ENCODE peak calls at places on chromosome X, in five cellular contexts. R is immature natural killer cell, F is HT1080, B is mammary epithelial cell, M is tibial artery. U is an unnamed sample.
A peak's percentile ranks its signal among the peaks of the same experiment; 100 is the strongest.

GRCh38 chrX:2342878-2343277 is 157.9 kb downstream of the DHRSX start:
- DNase-seq in R (no peak), F (peak; percentile 34), B (no peak), M (no peak), U (no peak)

GRCh38 chrX:13805241-13805640 is 11.7 kb downstream of the GPM6B start:
- DNase-seq in R (no peak), F (no peak), B (no peak), M (no peak), U (no peak)

GRCh38 chrX:39600222-39600621 is 497.5 kb downstream of the BCOR start:
- DNase-seq in R (no peak), F (no peak), B (no peak), M (no peak), U (no peak)

GRCh38 chrX:68698955-68699354 is 51.5 kb downstream of the STARD8 start:
- DNase-seq in R (no peak), F (no peak), B (no peak), M (no peak), U (no peak)

GRCh38 chrX:136268051-136269048 is 17.1 kb upstream of the MAP7D3 start:
- DNase-seq in R (peak; percentile 36), F (peak; percentile 18), B (no peak), M (peak; percentile 34), U (peak; percentile 46)

GRCh38 chrX:131216828-131217227 is 72.3 kb downstream of the IGSF1 start:
- DNase-seq in R (no peak), F (no peak), B (no peak), M (no peak), U (no peak)

GRCh38 chrX:63809158-63809557 is 24.1 kb upstream of the ARHGEF9 start:
- DNase-seq in R (no peak), F (no peak), B (no peak), M (no peak), U (no peak)

GRCh38 chrX:108186811-108187210 is 95.2 kb downstream of the ATG4A start:
- DNase-seq in R (no peak), F (peak; percentile 92), B (peak; percentile 73), M (no peak), U (no peak)

GRCh38 chrX:112889400-112889799 is 48.8 kb upstream of the AMOT start:
- DNase-seq in R (peak; percentile 6), F (no peak), B (no peak), M (no peak), U (no peak)

GRCh38 chrX:94051926-94052325 is 377.9 kb downstream of the FAM133A start:
- DNase-seq in R (no peak), F (no peak), B (no peak), M (no peak), U (no peak)

GRCh38 chrX:137031517-137032377 is 2.0 kb downstream of the GPR101 start:
- DNase-seq in R (peak; percentile 9), F (peak; percentile 7), B (peak; percentile 25), M (no peak), U (no peak)

GRCh38 chrX:46758163-46758955 is 559 bp downstream of the SLC9A7 start:
- DNase-seq in R (no peak), F (peak; percentile 13), B (peak; percentile 22), M (no peak), U (no peak)

GRCh38 chrX:149267878-149268813 is 237.0 kb downstream of the IDS start:
- DNase-seq in R (no peak), F (no peak), B (peak; percentile 36), M (no peak), U (no peak)

GRCh38 chrX:34918856-34919255 is 23.7 kb upstream of the FAM47B start:
- DNase-seq in R (no peak), F (peak; percentile 25), B (peak; percentile 39), M (no peak), U (no peak)

GRCh38 chrX:28787206-28787605 is 200.0 kb downstream of the IL1RAPL1 start:
- DNase-seq in R (no peak), F (peak; percentile 81), B (peak; percentile 65), M (no peak), U (no peak)

GRCh38 chrX:100979881-100980607 is 10.5 kb downstream of the ARL13A start:
- DNase-seq in R (no peak), F (peak; percentile 47), B (peak; percentile 73), M (no peak), U (no peak)

U was measured in ureter.